ENCODE peak calls at places on chromosomes 7 and 10, in ten cellular contexts. T, A, G, M, I, P, H, S, O and D are unnamed samples.

GRCh38 chr10:64115913-64116643 is 594.9 kb downstream of the REEP3 start:
- DNase-seq in T (no peak), A (peak; percentile 39), G (no peak), M (no peak), I (no peak), P (peak; percentile 27), H (peak; percentile 11), S (no peak), O (peak; percentile 23), D (no peak)

GRCh38 chr7:16409777-16410176 is 11.6 kb downstream of the CRPPA start:
- DNase-seq in T (no peak), A (peak; percentile 45), G (no peak), M (no peak), I (no peak), P (no peak), H (no peak), S (no peak), O (no peak), D (no peak)

GRCh38 chr10:122164028-122164601 is 107.0 kb upstream of the BTBD16 start:
- DNase-seq in T (no peak), A (no peak), G (no peak), M (no peak), I (peak; percentile 46), P (no peak), H (no peak), S (no peak), O (no peak), D (no peak)

GRCh38 chr7:66140924-66141323 is 26.3 kb downstream of the CRCP start:
- DNase-seq in T (no peak), A (peak; percentile 52), G (no peak), M (no peak), I (peak; percentile 0), P (peak; percentile 56), H (peak; percentile 77), S (peak; percentile 76), O (peak; percentile 32), D (no peak)

GRCh38 chr7:219581-220150 is 27.3 kb downstream of the FAM20C start:
- DNase-seq in T (no peak), A (peak; percentile 42), G (no peak), M (no peak), I (no peak), P (no peak), H (no peak), S (no peak), O (no peak), D (no peak)

GRCh38 chr7:134434701-134435100 is 24.2 kb downstream of the AKR1B1 start:
- DNase-seq in T (no peak), A (no peak), G (no peak), M (no peak), I (no peak), P (no peak), H (no peak), S (no peak), O (no peak), D (no peak)

GRCh38 chr7:143931739-143932138 is 3.3 kb upstream of the OR2F2 start:
- DNase-seq in T (no peak), A (no peak), G (no peak), M (no peak), I (no peak), P (no peak), H (no peak), S (no peak), O (no peak), D (no peak)

GRCh38 chr10:72503241-72503640 is 122.6 kb downstream of the MICU1 start:
- DNase-seq in T (no peak), A (no peak), G (no peak), M (no peak), I (no peak), P (peak; percentile 91), H (peak; percentile 70), S (no peak), O (no peak), D (no peak)

GRCh38 chr10:50740351-50740688 is 584 bp downstream of the ASAH2B start:
- DNase-seq in T (no peak), A (peak; percentile 32), G (no peak), M (peak; percentile 27), I (peak; percentile 25), P (no peak), H (peak; percentile 42), S (no peak), O (no peak), D (no peak)